ENCODE peak calls at places on chromosome 7, in ten cellular contexts. M, R, C, J, O, D, K, G, X and N are unnamed samples.

GRCh38 chr7:35249537-35249907 is 4.4 kb downstream of the TBX20 start:
- DNase-seq in C (peak; percentile 34), M (no peak), X (no peak), K (no peak), O (peak; percentile 22), R (no peak), G (no peak), J (no peak), D (no peak), N (no peak)

GRCh38 chr7:139043823-139044812 is 8.3 kb upstream of the ZC3HAV1L start:
- DNase-seq in X (no peak), K (peak; percentile 37), O (no peak), M (peak; percentile 89), J (peak; percentile 28), G (no peak), D (peak; percentile 41), R (peak; percentile 64), C (no peak), N (no peak)

GRCh38 chr7:128671992-128672391 is at the start of gene GARIN1A:
- DNase-seq in M (no peak), J (no peak), R (no peak), O (no peak), D (no peak), C (no peak), K (no peak), G (no peak), X (no peak), N (no peak)

GRCh38 chr7:150722403-150723065 is 6.1 kb downstream of the GIMAP1 start:
- DNase-seq in M (no peak), C (no peak), O (no peak), R (no peak), X (no peak), G (no peak), K (no peak), D (no peak), J (no peak), N (no peak)

GRCh38 chr7:24830440-24831050 is 73.3 kb upstream of the GSDME start:
- DNase-seq in X (no peak), G (peak; percentile 52), R (no peak), D (no peak), O (no peak), J (no peak), M (peak; percentile 95), K (no peak), C (no peak), N (no peak)

GRCh38 chr7:135174941-135175340 is 4.4 kb upstream of the CYREN start:
- DNase-seq in G (no peak), R (no peak), O (no peak), C (no peak), X (no peak), D (no peak), M (no peak), J (no peak), K (no peak), N (no peak)

GRCh38 chr7:101239191-101239950 is 1.8 kb upstream of the CLDN15 start:
- DNase-seq in X (no peak), K (no peak), O (no peak), D (no peak), R (no peak), M (no peak), C (no peak), G (no peak), J (no peak), N (no peak)

GRCh38 chr7:142556745-142557144 is 192.5 kb upstream of the PRSS1 start:
- DNase-seq in X (peak; percentile 94), J (no peak), D (no peak), M (no peak), K (no peak), R (no peak), O (peak; percentile 39), C (peak; percentile 30), G (no peak), N (peak; percentile 100)

GRCh38 chr7:123553159-123553558 is 4.5 kb downstream of the NDUFA5 start:
- DNase-seq in J (no peak), X (no peak), G (no peak), K (no peak), C (no peak), O (no peak), R (no peak), M (no peak), D (no peak), N (no peak)

GRCh38 chr7:112439476-112439875 is 10.8 kb upstream of the IFRD1 start:
- DNase-seq in O (no peak), M (no peak), R (no peak), G (no peak), C (no peak), D (no peak), X (no peak), J (no peak), K (no peak), N (no peak)

GRCh38 chr7:87369216-87369615 is 23.8 kb downstream of the CROT start:
- DNase-seq in X (no peak), G (no peak), M (no peak), R (no peak), J (peak; percentile 29), D (no peak), O (no peak), K (peak; percentile 7), C (no peak), N (no peak)

GRCh38 chr7:13879994-13880686 is 109.3 kb downstream of the ETV1 start:
- DNase-seq in D (no peak), G (no peak), O (no peak), J (no peak), R (no peak), K (no peak), X (peak; percentile 20), C (no peak), M (no peak), N (peak; percentile 58)

GRCh38 chr7:143216151-143216550 is 5.7 kb upstream of the TAS2R40 start:
- DNase-seq in G (no peak), K (no peak), D (no peak), M (no peak), J (no peak), R (no peak), C (no peak), O (no peak), X (no peak), N (peak; percentile 17)

GRCh38 chr7:101754432-101755159 is 62.8 kb upstream of the CUX1 start:
- DNase-seq in M (peak; percentile 34), K (no peak), D (no peak), X (peak; percentile 54), C (no peak), R (no peak), G (no peak), J (peak; percentile 12), O (peak; percentile 39), N (peak; percentile 20)

GRCh38 chr7:98249106-98249505 is 2.9 kb downstream of the TECPR1 start:
- DNase-seq in D (no peak), G (no peak), M (no peak), K (no peak), J (peak; percentile 8), C (no peak), X (no peak), R (no peak), O (no peak), N (no peak)

GRCh38 chr7:144519900-144520299 is 116.4 kb upstream of the NOBOX start:
- DNase-seq in K (no peak), J (no peak), D (no peak), M (no peak), X (no peak), G (no peak), C (no peak), O (no peak), R (no peak), N (no peak)

GRCh38 chr7:55304363-55304762 is 60.8 kb upstream of the LANCL2 start:
- DNase-seq in D (no peak), G (no peak), C (no peak), X (no peak), M (no peak), O (no peak), R (no peak), J (no peak), K (no peak), N (no peak)

GRCh38 chr7:55223023-55223422 is 142.1 kb upstream of the LANCL2 start:
- DNase-seq in D (no peak), C (no peak), R (no peak), J (no peak), X (no peak), K (no peak), O (no peak), G (no peak), M (no peak), N (no peak)

GRCh38 chr7:7265057-7265456 is 82.7 kb downstream of the C1GALT1 start:
- DNase-seq in K (no peak), J (no peak), X (peak; percentile 68), M (no peak), G (no peak), R (no peak), O (no peak), D (no peak), C (no peak), N (peak; percentile 43)

GRCh38 chr7:142111509-142111908 is at the start of gene MGAM2:
- DNase-seq in M (peak; percentile 65), O (no peak), R (no peak), J (no peak), G (no peak), C (no peak), K (no peak), X (no peak), D (no peak), N (no peak)

GRCh38 chr7:66627876-66628360 is 763 bp upstream of the KCTD7 start:
- DNase-seq in X (no peak), O (no peak), K (peak; percentile 3), M (no peak), R (no peak), G (no peak), J (peak; percentile 17), C (no peak), D (no peak), N (no peak)